ENCODE peak calls at places on chromosomes 3 and 15, in nine cellular contexts. One of them, this sample, is unnamed.
A peak's percentile ranks its signal among the peaks of the same experiment; 100 is the strongest.

GRCh38 chr3:112056451-112056929 is 22.0 kb downstream of the TMPRSS7 start:
- DNase-seq in CD4-positive, CD25-positive, alpha-beta regulatory T cell: no peak
- DNase-seq in fibroblast of lung: peak; percentile 59
- DNase-seq in SK-N-MC: no peak
- DNase-seq in WERI-Rb-1: no peak
- DNase-seq in IMR-90: peak; percentile 92
- DNase-seq in body of pancreas: no peak
- DNase-seq in tibial artery: no peak
- DNase-seq in left lung: no peak
- DNase-seq in this sample: peak; percentile 88

GRCh38 chr3:52524752-52525661 is 8.7 kb downstream of the NT5DC2 start:
- DNase-seq in body of pancreas: peak; percentile 42
- DNase-seq in CD4-positive, CD25-positive, alpha-beta regulatory T cell: no peak
- DNase-seq in WERI-Rb-1: no peak
- DNase-seq in tibial artery: no peak
- DNase-seq in IMR-90: no peak
- DNase-seq in fibroblast of lung: no peak
- DNase-seq in left lung: peak; percentile 49
- DNase-seq in SK-N-MC: no peak
- DNase-seq in this sample: no peak

GRCh38 chr3:155282416-155283091 is 10.9 kb downstream of the STRIT1 start:
- DNase-seq in CD4-positive, CD25-positive, alpha-beta regulatory T cell: no peak
- DNase-seq in left lung: no peak
- DNase-seq in tibial artery: no peak
- DNase-seq in IMR-90: peak; percentile 74
- DNase-seq in fibroblast of lung: peak; percentile 74
- DNase-seq in body of pancreas: no peak
- DNase-seq in WERI-Rb-1: no peak
- DNase-seq in SK-N-MC: no peak
- DNase-seq in this sample: peak; percentile 57

GRCh38 chr3:155744626-155745324 is at the start of gene PLCH1:
- DNase-seq in SK-N-MC: peak; percentile 44
- DNase-seq in fibroblast of lung: peak; percentile 48
- DNase-seq in body of pancreas: peak; percentile 84
- DNase-seq in tibial artery: peak; percentile 68
- DNase-seq in WERI-Rb-1: peak; percentile 90
- DNase-seq in left lung: peak; percentile 78
- DNase-seq in IMR-90: peak; percentile 40
- DNase-seq in CD4-positive, CD25-positive, alpha-beta regulatory T cell: peak; percentile 1
- DNase-seq in this sample: peak; percentile 59

GRCh38 chr15:49808341-49808740 is 187.5 kb downstream of the DTWD1 start:
- DNase-seq in fibroblast of lung: no peak
- DNase-seq in WERI-Rb-1: no peak
- DNase-seq in CD4-positive, CD25-positive, alpha-beta regulatory T cell: no peak
- DNase-seq in left lung: no peak
- DNase-seq in tibial artery: no peak
- DNase-seq in IMR-90: no peak
- DNase-seq in body of pancreas: no peak
- DNase-seq in SK-N-MC: no peak
- DNase-seq in this sample: no peak

GRCh38 chr3:103002447-103002846 is 567.6 kb downstream of the ZPLD1 start:
- DNase-seq in IMR-90: no peak
- DNase-seq in SK-N-MC: peak; percentile 18
- DNase-seq in fibroblast of lung: peak; percentile 19
- DNase-seq in body of pancreas: no peak
- DNase-seq in CD4-positive, CD25-positive, alpha-beta regulatory T cell: no peak
- DNase-seq in tibial artery: no peak
- DNase-seq in left lung: no peak
- DNase-seq in WERI-Rb-1: no peak
- DNase-seq in this sample: peak; percentile 77

GRCh38 chr15:100095896-100096600 is 245.7 kb downstream of the ADAMTS17 start:
- DNase-seq in body of pancreas: no peak
- DNase-seq in CD4-positive, CD25-positive, alpha-beta regulatory T cell: no peak
- DNase-seq in tibial artery: no peak
- DNase-seq in WERI-Rb-1: no peak
- DNase-seq in left lung: no peak
- DNase-seq in IMR-90: no peak
- DNase-seq in fibroblast of lung: no peak
- DNase-seq in SK-N-MC: no peak
- DNase-seq in this sample: no peak

GRCh38 chr3:58635371-58636285 is 30.9 kb downstream of the FAM3D start:
- DNase-seq in CD4-positive, CD25-positive, alpha-beta regulatory T cell: no peak
- DNase-seq in body of pancreas: no peak
- DNase-seq in WERI-Rb-1: no peak
- DNase-seq in tibial artery: no peak
- DNase-seq in fibroblast of lung: no peak
- DNase-seq in SK-N-MC: no peak
- DNase-seq in left lung: no peak
- DNase-seq in IMR-90: no peak
- DNase-seq in this sample: no peak

GRCh38 chr3:184039414-184039813 is 7.9 kb downstream of the HTR3D start:
- DNase-seq in SK-N-MC: no peak
- DNase-seq in WERI-Rb-1: peak; percentile 53
- DNase-seq in tibial artery: no peak
- DNase-seq in left lung: no peak
- DNase-seq in fibroblast of lung: peak; percentile 38
- DNase-seq in CD4-positive, CD25-positive, alpha-beta regulatory T cell: no peak
- DNase-seq in body of pancreas: no peak
- DNase-seq in IMR-90: no peak
- DNase-seq in this sample: peak; percentile 47

GRCh38 chr15:55289573-55290360 is at the start of gene RAB27A:
- DNase-seq in left lung: peak; percentile 84
- DNase-seq in body of pancreas: peak; percentile 85
- DNase-seq in IMR-90: peak; percentile 16
- DNase-seq in SK-N-MC: no peak
- DNase-seq in fibroblast of lung: peak; percentile 48
- DNase-seq in CD4-positive, CD25-positive, alpha-beta regulatory T cell: peak; percentile 72
- DNase-seq in tibial artery: peak; percentile 70
- DNase-seq in WERI-Rb-1: peak; percentile 79
- DNase-seq in this sample: peak; percentile 51

GRCh38 chr3:64462203-64463120 is 225.3 kb downstream of the ADAMTS9 start:
- DNase-seq in left lung: no peak
- DNase-seq in fibroblast of lung: peak; percentile 79
- DNase-seq in tibial artery: no peak
- DNase-seq in CD4-positive, CD25-positive, alpha-beta regulatory T cell: no peak
- DNase-seq in IMR-90: peak; percentile 93
- DNase-seq in WERI-Rb-1: peak; percentile 77
- DNase-seq in body of pancreas: no peak
- DNase-seq in SK-N-MC: no peak
- DNase-seq in this sample: peak; percentile 95

GRCh38 chr3:193884011-193884410 is 251.9 kb upstream of the HES1 start:
- DNase-seq in IMR-90: no peak
- DNase-seq in CD4-positive, CD25-positive, alpha-beta regulatory T cell: no peak
- DNase-seq in left lung: no peak
- DNase-seq in body of pancreas: no peak
- DNase-seq in tibial artery: no peak
- DNase-seq in SK-N-MC: no peak
- DNase-seq in fibroblast of lung: no peak
- DNase-seq in WERI-Rb-1: no peak
- DNase-seq in this sample: peak; percentile 50

GRCh38 chr15:83717010-83717409 is 63.1 kb downstream of the ADAMTSL3 start:
- DNase-seq in IMR-90: no peak
- DNase-seq in SK-N-MC: no peak
- DNase-seq in left lung: no peak
- DNase-seq in fibroblast of lung: no peak
- DNase-seq in WERI-Rb-1: no peak
- DNase-seq in CD4-positive, CD25-positive, alpha-beta regulatory T cell: no peak
- DNase-seq in tibial artery: no peak
- DNase-seq in body of pancreas: no peak
- DNase-seq in this sample: no peak

GRCh38 chr3:32392530-32393302 is 1.1 kb downstream of the CMTM7 start:
- DNase-seq in CD4-positive, CD25-positive, alpha-beta regulatory T cell: no peak
- DNase-seq in left lung: peak; percentile 68
- DNase-seq in SK-N-MC: no peak
- DNase-seq in fibroblast of lung: peak; percentile 80
- DNase-seq in body of pancreas: peak; percentile 61
- DNase-seq in WERI-Rb-1: no peak
- DNase-seq in tibial artery: peak; percentile 64
- DNase-seq in IMR-90: peak; percentile 77
- DNase-seq in this sample: peak; percentile 57

GRCh38 chr3:33636125-33636855 is 81.8 kb downstream of the CLASP2 start:
- DNase-seq in left lung: no peak
- DNase-seq in WERI-Rb-1: no peak
- DNase-seq in tibial artery: no peak
- DNase-seq in body of pancreas: peak; percentile 15
- DNase-seq in CD4-positive, CD25-positive, alpha-beta regulatory T cell: no peak
- DNase-seq in fibroblast of lung: peak; percentile 89
- DNase-seq in IMR-90: peak; percentile 78
- DNase-seq in SK-N-MC: no peak
- DNase-seq in this sample: peak; percentile 59

GRCh38 chr15:66698318-66698961 is 3.6 kb upstream of the SMAD6 start:
- DNase-seq in left lung: peak; percentile 63
- DNase-seq in fibroblast of lung: peak; percentile 74
- DNase-seq in CD4-positive, CD25-positive, alpha-beta regulatory T cell: no peak
- DNase-seq in WERI-Rb-1: peak; percentile 90
- DNase-seq in tibial artery: peak; percentile 71
- DNase-seq in IMR-90: peak; percentile 56
- DNase-seq in SK-N-MC: no peak
- DNase-seq in body of pancreas: peak; percentile 76
- DNase-seq in this sample: peak; percentile 28

GRCh38 chr15:45180201-45180600 is 7.6 kb downstream of the SHF start:
- DNase-seq in body of pancreas: no peak
- DNase-seq in fibroblast of lung: no peak
- DNase-seq in tibial artery: no peak
- DNase-seq in left lung: no peak
- DNase-seq in SK-N-MC: no peak
- DNase-seq in CD4-positive, CD25-positive, alpha-beta regulatory T cell: no peak
- DNase-seq in WERI-Rb-1: no peak
- DNase-seq in IMR-90: no peak
- DNase-seq in this sample: peak; percentile 59

GRCh38 chr3:47016086-47016933 is 36.8 kb downstream of the NBEAL2 start:
- DNase-seq in SK-N-MC: no peak
- DNase-seq in fibroblast of lung: no peak
- DNase-seq in CD4-positive, CD25-positive, alpha-beta regulatory T cell: no peak
- DNase-seq in IMR-90: peak; percentile 11
- DNase-seq in tibial artery: no peak
- DNase-seq in left lung: no peak
- DNase-seq in WERI-Rb-1: no peak
- DNase-seq in body of pancreas: no peak
- DNase-seq in this sample: peak; percentile 38

GRCh38 chr3:47013231-47013630 is 33.8 kb downstream of the NBEAL2 start:
- DNase-seq in CD4-positive, CD25-positive, alpha-beta regulatory T cell: no peak
- DNase-seq in SK-N-MC: no peak
- DNase-seq in body of pancreas: no peak
- DNase-seq in IMR-90: no peak
- DNase-seq in tibial artery: no peak
- DNase-seq in left lung: no peak
- DNase-seq in WERI-Rb-1: no peak
- DNase-seq in fibroblast of lung: no peak
- DNase-seq in this sample: no peak

GRCh38 chr3:47016934-47017435 is 37.5 kb downstream of the NBEAL2 start:
- DNase-seq in WERI-Rb-1: no peak
- DNase-seq in fibroblast of lung: peak; percentile 53
- DNase-seq in IMR-90: peak; percentile 90
- DNase-seq in tibial artery: no peak
- DNase-seq in SK-N-MC: no peak
- DNase-seq in left lung: peak; percentile 35
- DNase-seq in body of pancreas: no peak
- DNase-seq in CD4-positive, CD25-positive, alpha-beta regulatory T cell: no peak
- DNase-seq in this sample: peak; percentile 88

GRCh38 chr3:47014036-47014435 is 34.6 kb downstream of the NBEAL2 start:
- DNase-seq in CD4-positive, CD25-positive, alpha-beta regulatory T cell: no peak
- DNase-seq in left lung: no peak
- DNase-seq in body of pancreas: no peak
- DNase-seq in IMR-90: no peak
- DNase-seq in tibial artery: no peak
- DNase-seq in WERI-Rb-1: no peak
- DNase-seq in fibroblast of lung: no peak
- DNase-seq in SK-N-MC: no peak
- DNase-seq in this sample: no peak

GRCh38 chr3:47015151-47015550 is 35.7 kb downstream of the NBEAL2 start:
- DNase-seq in SK-N-MC: no peak
- DNase-seq in IMR-90: no peak
- DNase-seq in left lung: no peak
- DNase-seq in tibial artery: no peak
- DNase-seq in WERI-Rb-1: no peak
- DNase-seq in fibroblast of lung: no peak
- DNase-seq in CD4-positive, CD25-positive, alpha-beta regulatory T cell: no peak
- DNase-seq in body of pancreas: no peak
- DNase-seq in this sample: no peak
- H3K36me3 ChIP-seq in SK-N-MC: peaks cover 11% of the 10 kb centered on the region
- H3K36me3 ChIP-seq in IMR-90: peaks cover 26% of the 10 kb centered on the region
- H3K36me3 ChIP-seq in left lung: peaks cover 72% of the 10 kb centered on the region
- H3K36me3 ChIP-seq in tibial artery: peaks cover 66% of the 10 kb centered on the region
- H3K36me3 ChIP-seq in WERI-Rb-1: peaks cover 59% of the 10 kb centered on the region
- H3K36me3 ChIP-seq in fibroblast of lung: peaks cover 8% of the 10 kb centered on the region
- H3K36me3 ChIP-seq in CD4-positive, CD25-positive, alpha-beta regulatory T cell: peaks cover 31% of the 10 kb centered on the region
- H3K36me3 ChIP-seq in body of pancreas: no peaks in the 10 kb centered on the region
- H3K36me3 ChIP-seq in this sample: peaks cover 24% of the 10 kb centered on the region

GRCh38 chr3:1843111-1843510 is 255.6 kb upstream of the CNTN4 start:
- DNase-seq in SK-N-MC: peak; percentile 37
- DNase-seq in IMR-90: no peak
- DNase-seq in WERI-Rb-1: no peak
- DNase-seq in CD4-positive, CD25-positive, alpha-beta regulatory T cell: no peak
- DNase-seq in body of pancreas: no peak
- DNase-seq in tibial artery: no peak
- DNase-seq in fibroblast of lung: no peak
- DNase-seq in left lung: no peak
- DNase-seq in this sample: no peak
- H3K36me3 ChIP-seq in SK-N-MC: no peaks in the 10 kb centered on the region
- H3K36me3 ChIP-seq in IMR-90: no peaks in the 10 kb centered on the region
- H3K36me3 ChIP-seq in WERI-Rb-1: no peaks in the 10 kb centered on the region
- H3K36me3 ChIP-seq in CD4-positive, CD25-positive, alpha-beta regulatory T cell: no peaks in the 10 kb centered on the region
- H3K36me3 ChIP-seq in body of pancreas: no peaks in the 10 kb centered on the region
- H3K36me3 ChIP-seq in tibial artery: no peaks in the 10 kb centered on the region
- H3K36me3 ChIP-seq in fibroblast of lung: no peaks in the 10 kb centered on the region
- H3K36me3 ChIP-seq in left lung: no peaks in the 10 kb centered on the region
- H3K36me3 ChIP-seq in this sample: no peaks in the 10 kb centered on the region

DNA sequence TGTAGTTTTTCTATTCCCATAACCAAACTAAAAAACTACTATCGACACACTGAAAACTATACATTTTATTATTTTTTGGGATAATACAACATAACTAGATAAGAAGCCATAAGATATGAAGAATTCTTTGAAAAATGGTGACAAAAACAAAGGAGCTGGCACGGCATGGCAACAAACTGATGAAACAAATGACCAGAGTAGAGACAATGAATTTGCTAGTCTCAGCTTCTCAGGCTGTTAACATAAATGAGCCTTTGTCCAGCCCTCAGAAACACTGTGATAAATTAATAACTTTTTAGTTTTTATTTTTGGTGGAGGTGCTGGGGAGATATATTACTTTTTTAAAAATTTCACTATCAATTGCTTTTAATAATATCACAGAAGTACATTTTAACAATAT is 100.7 kb downstream of the SMARCC1 start:
- DNase-seq in left lung: no peak
- DNase-seq in SK-N-MC: no peak
- DNase-seq in IMR-90: no peak
- DNase-seq in CD4-positive, CD25-positive, alpha-beta regulatory T cell: no peak
- DNase-seq in WERI-Rb-1: no peak
- DNase-seq in fibroblast of lung: no peak
- DNase-seq in tibial artery: no peak
- DNase-seq in body of pancreas: no peak
- DNase-seq in this sample: no peak
- H3K36me3 ChIP-seq in left lung: peaks cover 83% of the 10 kb centered on the region
- H3K36me3 ChIP-seq in SK-N-MC: peaks cover 64% of the 10 kb centered on the region
- H3K36me3 ChIP-seq in IMR-90: peaks cover 39% of the 10 kb centered on the region
- H3K36me3 ChIP-seq in CD4-positive, CD25-positive, alpha-beta regulatory T cell: peaks cover 72% of the 10 kb centered on the region
- H3K36me3 ChIP-seq in WERI-Rb-1: peaks cover 78% of the 10 kb centered on the region
- H3K36me3 ChIP-seq in fibroblast of lung: peaks cover 5% of the 10 kb centered on the region
- H3K36me3 ChIP-seq in tibial artery: peaks cover 82% of the 10 kb centered on the region
- H3K36me3 ChIP-seq in body of pancreas: no peaks in the 10 kb centered on the region
- H3K36me3 ChIP-seq in this sample: peaks cover 51% of the 10 kb centered on the region

GRCh38 chr3:65573548-65574116 is 465.1 kb downstream of the MAGI1 start:
- DNase-seq in CD4-positive, CD25-positive, alpha-beta regulatory T cell: no peak
- DNase-seq in fibroblast of lung: no peak
- DNase-seq in WERI-Rb-1: no peak
- DNase-seq in body of pancreas: no peak
- DNase-seq in SK-N-MC: no peak
- DNase-seq in left lung: no peak
- DNase-seq in tibial artery: no peak
- DNase-seq in IMR-90: no peak
- DNase-seq in this sample: no peak
- H3K36me3 ChIP-seq in CD4-positive, CD25-positive, alpha-beta regulatory T cell: no peaks in the 10 kb centered on the region
- H3K36me3 ChIP-seq in fibroblast of lung: no peaks in the 10 kb centered on the region
- H3K36me3 ChIP-seq in WERI-Rb-1: no peaks in the 10 kb centered on the region
- H3K36me3 ChIP-seq in body of pancreas: no peaks in the 10 kb centered on the region
- H3K36me3 ChIP-seq in SK-N-MC: no peaks in the 10 kb centered on the region
- H3K36me3 ChIP-seq in left lung: no peaks in the 10 kb centered on the region
- H3K36me3 ChIP-seq in tibial artery: no peaks in the 10 kb centered on the region
- H3K36me3 ChIP-seq in IMR-90: no peaks in the 10 kb centered on the region
- H3K36me3 ChIP-seq in this sample: no peaks in the 10 kb centered on the region